ENCODE peak calls at places on chromosomes 2 and 18, in four cellular contexts. V, R, C and O are unnamed samples.

GRCh38 chr2:75146221-75146902 is 53.0 kb downstream of the TACR1 start:
- DNase-seq in C (no peak), V (no peak), R (no peak), O (no peak)

GRCh38 chr2:66490588-66491001 is 55.7 kb downstream of the MEIS1 start:
- DNase-seq in V (no peak), C (no peak), R (no peak), O (no peak)

GRCh38 chr2:140128909-140129308 is 1348.7 kb upstream of the NXPH2 start:
- DNase-seq in V (no peak), C (no peak), R (no peak), O (no peak)

GRCh38 chr2:42828487-42829416 is 36.4 kb upstream of the HAAO start:
- DNase-seq in V (peak; percentile 15), R (peak; percentile 73), C (peak; percentile 68), O (peak; percentile 75)

GRCh38 chr2:203586151-203586550 is 51.0 kb upstream of the RAPH1 start:
- DNase-seq in C (no peak), R (no peak), V (no peak), O (no peak)

GRCh38 chr2:28766070-28766469 is 14.4 kb downstream of the PPP1CB start:
- DNase-seq in R (no peak), V (no peak), C (no peak), O (no peak)

GRCh38 chr2:162462911-162463310 is 119.0 kb downstream of the GCA start:
- DNase-seq in V (no peak), R (no peak), C (no peak), O (no peak)

GRCh38 chr2:136582631-136583205 is 182.6 kb upstream of the THSD7B start:
- DNase-seq in R (peak; percentile 2), C (no peak), V (no peak), O (no peak)

GRCh38 chr2:152335016-152335850 is at the start of gene FMNL2:
- DNase-seq in V (peak; percentile 24), C (peak; percentile 26), R (peak; percentile 63), O (peak; percentile 85)

GRCh38 chr2:223101340-223102039 is 49.5 kb downstream of the KCNE4 start:
- DNase-seq in C (no peak), R (peak; percentile 84), V (peak; percentile 31), O (no peak)

GRCh38 chr2:223055836-223056235 is 3.8 kb downstream of the KCNE4 start:
- DNase-seq in R (no peak), C (no peak), V (no peak), O (no peak)

GRCh38 chr18:22826726-22827125 is 106.4 kb upstream of the RBBP8 start:
- DNase-seq in C (no peak), R (no peak), V (no peak), O (no peak)

GRCh38 chr2:210086292-210086691 is 83.9 kb downstream of the RPE start:
- DNase-seq in R (no peak), V (no peak), C (no peak), O (no peak)

GRCh38 chr2:85066006-85066405 is 67.2 kb upstream of the TCF7L1 start:
- DNase-seq in V (no peak), R (no peak), C (no peak), O (no peak)

GRCh38 chr2:161388146-161388779 is 27.8 kb upstream of the TBR1 start:
- DNase-seq in V (no peak), R (no peak), C (no peak), O (no peak)

GRCh38 chr2:152618188-152618564 is 99.1 kb downstream of the PRPF40A start:
- DNase-seq in R (no peak), C (no peak), V (no peak), O (no peak)

GRCh38 chr2:238038203-238038602 is 22.6 kb upstream of the SCLY start:
- DNase-seq in R (no peak), C (no peak), V (no peak), O (no peak)
- H3K36me3 ChIP-seq in R (peaks cover 2% of the 10 kb centered on the region), C (peaks cover 81% of the 10 kb centered on the region), V (peaks cover 4% of the 10 kb centered on the region), O (peaks cover 7% of the 10 kb centered on the region)

DNA sequence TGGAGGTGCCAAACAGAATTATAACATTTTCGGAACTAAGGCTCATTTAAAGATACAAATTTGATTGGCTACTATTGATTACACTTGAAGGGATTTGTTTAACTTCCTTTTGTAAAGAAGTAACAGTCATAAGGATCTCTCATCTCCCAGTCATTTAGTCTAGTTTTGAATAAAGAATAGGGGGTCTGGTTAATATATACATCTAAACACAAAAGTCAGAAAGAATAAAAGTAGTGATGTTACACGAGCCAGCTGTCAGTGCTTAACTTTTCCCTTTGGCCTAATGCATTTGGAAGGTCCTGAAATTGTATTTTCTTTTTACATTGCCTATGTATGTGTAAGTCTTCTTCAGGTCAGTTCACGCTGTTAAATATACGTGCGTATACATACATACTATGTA is 8.1 kb downstream of the SEPTIN2 start:
- DNase-seq in C (no peak), V (no peak), R (no peak), O (no peak)
- H3K36me3 ChIP-seq in C (peaks cover 29% of the 10 kb centered on the region), V (peaks cover 8% of the 10 kb centered on the region), R (peaks cover 5% of the 10 kb centered on the region), O (peaks cover 8% of the 10 kb centered on the region)

GRCh38 chr2:37669500-37669899 is 1.9 kb downstream of the CDC42EP3 start:
- DNase-seq in C (no peak), R (no peak), V (no peak), O (no peak)
- H3K36me3 ChIP-seq in C (peaks cover 5% of the 10 kb centered on the region), R (no peaks in the 10 kb centered on the region), V (peaks cover 13% of the 10 kb centered on the region), O (no peaks in the 10 kb centered on the region)

DNA sequence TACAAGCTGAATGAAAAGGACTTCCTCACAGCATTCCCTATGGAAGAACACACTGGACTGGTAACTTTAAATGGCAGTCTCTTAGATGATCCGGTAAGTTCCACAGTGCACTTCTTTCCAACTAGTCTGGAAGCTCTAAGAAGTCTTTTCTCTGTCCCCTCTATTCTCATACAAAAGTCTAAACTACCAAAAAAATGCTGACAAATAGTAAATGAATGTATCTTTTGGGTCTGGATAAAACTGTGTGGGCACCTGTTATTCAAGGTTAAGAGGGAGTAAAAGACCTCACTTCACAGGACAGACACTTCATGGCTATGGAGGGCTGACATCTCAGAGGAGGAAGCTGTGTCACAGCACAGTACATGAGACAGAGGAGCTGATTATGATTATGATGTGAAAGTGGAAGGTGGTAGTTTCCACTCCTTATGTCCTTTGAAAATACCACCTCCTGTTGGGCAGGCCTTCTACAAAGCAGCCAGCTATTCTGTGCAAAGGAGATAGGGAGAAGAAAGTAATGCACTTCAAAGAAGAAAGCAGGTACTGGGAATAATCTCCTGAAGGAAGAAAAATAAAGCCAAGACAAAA is 23.9 kb downstream of the CCDC93 start:
- DNase-seq in R (no peak), C (no peak), V (no peak), O (no peak)
- H3K36me3 ChIP-seq in R (no peaks in the 10 kb centered on the region), C (peaks cover 71% of the 10 kb centered on the region), V (peaks cover 15% of the 10 kb centered on the region), O (peaks cover 45% of the 10 kb centered on the region)

GRCh38 chr2:228268756-228269155 is 87.3 kb upstream of the SPHKAP start:
- DNase-seq in R (no peak), C (no peak), V (no peak), O (no peak)
- H3K36me3 ChIP-seq in R (no peaks in the 10 kb centered on the region), C (no peaks in the 10 kb centered on the region), V (no peaks in the 10 kb centered on the region), O (no peaks in the 10 kb centered on the region)

GRCh38 chr18:79680100-79680879 is 687 bp downstream of the CTDP1 start:
- DNase-seq in R (no peak), C (peak; percentile 63), V (no peak), O (no peak)

GRCh38 chr18:79677840-79678239 is 1.8 kb upstream of the CTDP1 start:
- DNase-seq in R (no peak), C (no peak), V (no peak), O (no peak)

GRCh38 chr18:79679552-79680099 is at the start of gene CTDP1:
- DNase-seq in C (peak; percentile 94), V (no peak), R (peak; percentile 58), O (peak; percentile 93)

GRCh38 chr18:79678665-79679551 is 695 bp upstream of the CTDP1 start:
- DNase-seq in C (peak; percentile 99), V (peak; percentile 98), R (peak; percentile 96), O (peak; percentile 100)

GRCh38 chr18:79677221-79677620 is 2.4 kb upstream of the CTDP1 start:
- DNase-seq in V (no peak), R (no peak), C (no peak), O (no peak)
- H3K36me3 ChIP-seq in V (peaks cover 5% of the 10 kb centered on the region), R (peaks cover 2% of the 10 kb centered on the region), C (peaks cover 10% of the 10 kb centered on the region), O (no peaks in the 10 kb centered on the region)